ENCODE peak calls at places on chromosomes 11 and 22, in seven cellular contexts. D, V, C, I, E, O and N are unnamed samples.
A peak's percentile ranks its signal among the peaks of the same experiment; 100 is the strongest.

GRCh38 chr11:12220305-12220704 is 109.9 kb downstream of the MICAL2 start:
- DNase-seq in C (peak; percentile 82), E (no peak), I (no peak), V (no peak), O (no peak), D (peak; percentile 76), N (no peak)

GRCh38 chr11:123545726-123546125 is 108.7 kb downstream of the SCN3B start:
- DNase-seq in C (no peak), E (no peak), O (no peak), I (no peak), V (no peak), D (no peak), N (no peak)

GRCh38 chr11:15157181-15157580 is 42.5 kb downstream of the INSC start:
- DNase-seq in I (no peak), E (no peak), C (no peak), V (peak; percentile 79), D (no peak), O (no peak), N (no peak)

GRCh38 chr11:36412781-36413383 is 97.2 kb downstream of the TRAF6 start:
- DNase-seq in C (no peak), E (no peak), I (no peak), V (peak; percentile 26), D (no peak), O (no peak), N (no peak)

GRCh38 chr11:119091966-119092879 is 7.5 kb downstream of the HMBS start:
- DNase-seq in C (no peak), O (no peak), V (no peak), I (no peak), D (no peak), E (no peak), N (no peak)

GRCh38 chr11:1652778-1653540 is 23.4 kb downstream of the KRTAP5-5 start:
- DNase-seq in V (no peak), D (no peak), E (peak; percentile 72), C (peak; percentile 77), I (peak; percentile 82), O (peak; percentile 91), N (peak; percentile 87)

GRCh38 chr11:105109855-105110750 is 29.5 kb downstream of the CARD18 start:
- DNase-seq in E (no peak), V (no peak), D (no peak), C (peak; percentile 22), I (no peak), O (no peak), N (no peak)

GRCh38 chr11:76706667-76707066 is 36.1 kb upstream of the LRRC32 start:
- DNase-seq in V (no peak), O (no peak), E (no peak), C (no peak), I (no peak), D (no peak), N (no peak)

GRCh38 chr11:63369971-63370588 is 495 bp downstream of the SLC22A9 start:
- DNase-seq in I (no peak), V (no peak), D (no peak), C (no peak), E (no peak), O (no peak), N (no peak)

GRCh38 chr11:130513132-130513531 is 64.7 kb downstream of the ADAMTS15 start:
- DNase-seq in O (no peak), I (no peak), C (peak; percentile 75), V (no peak), D (peak; percentile 23), E (no peak), N (no peak)

GRCh38 chr11:77058900-77059299 is 7.9 kb upstream of the CAPN5 start:
- DNase-seq in I (no peak), E (no peak), C (no peak), V (no peak), O (no peak), D (no peak), N (no peak)

GRCh38 chr11:71372693-71373657 is 75.2 kb downstream of the DHCR7 start:
- DNase-seq in C (no peak), O (no peak), E (no peak), V (peak; percentile 2), D (no peak), I (no peak), N (peak; percentile 56)

GRCh38 chr11:82899191-82899820 is 924 bp downstream of the PRCP start:
- DNase-seq in I (peak; percentile 51), O (no peak), D (no peak), V (no peak), E (no peak), C (no peak), N (no peak)

GRCh38 chr11:121645596-121645995 is 192.8 kb upstream of the SORL1-AS1 start:
- DNase-seq in V (no peak), E (no peak), C (no peak), O (no peak), I (no peak), D (no peak), N (no peak)

GRCh38 chr11:65454696-65455456 is 32.3 kb downstream of the NEAT1 start:
- DNase-seq in E (peak; percentile 73), I (peak; percentile 92), V (no peak), O (no peak), D (peak; percentile 85), C (peak; percentile 90), N (peak; percentile 98)

GRCh38 chr11:60658409-60658808 is 41.0 kb upstream of the MS4A8 start:
- DNase-seq in V (no peak), C (no peak), D (no peak), E (no peak), O (no peak), I (no peak), N (no peak)

GRCh38 chr11:61477734-61478148 is 30.8 kb upstream of the LRRC10B start:
- DNase-seq in C (peak; percentile 57), D (no peak), V (no peak), I (peak; percentile 68), E (peak; percentile 41), O (peak; percentile 50), N (peak; percentile 64)

GRCh38 chr11:74577624-74578396 is 14.6 kb upstream of the POLD3 start:
- DNase-seq in D (no peak), C (no peak), O (no peak), E (no peak), I (no peak), V (no peak), N (no peak)

GRCh38 chr22:46598737-46599424 is 21.3 kb upstream of the GRAMD4 start:
- DNase-seq in D (no peak), I (no peak), E (no peak), O (no peak), C (no peak), V (no peak), N (no peak)

GRCh38 chr11:106176817-106177216 is 99.4 kb downstream of the AASDHPPT start:
- DNase-seq in D (no peak), E (no peak), O (no peak), V (no peak), C (no peak), I (no peak), N (no peak)

GRCh38 chr22:40348025-40348658 is 1.8 kb downstream of the ADSL start:
- DNase-seq in I (peak; percentile 61), C (peak; percentile 54), E (peak; percentile 70), V (no peak), D (peak; percentile 7), O (peak; percentile 13), N (peak; percentile 54)

GRCh38 chr11:12841946-12842630 is 167.0 kb upstream of the RASSF10 start:
- DNase-seq in E (no peak), V (no peak), O (peak; percentile 19), D (peak; percentile 30), I (no peak), C (no peak), N (peak; percentile 53)

GRCh38 chr11:65352783-65353182 is 1.8 kb upstream of the TIGD3 start:
- DNase-seq in C (no peak), E (no peak), O (no peak), V (no peak), I (no peak), D (no peak), N (no peak)

GRCh38 chr11:75388386-75389275 is 10.7 kb upstream of the RPS3 start:
- DNase-seq in I (peak; percentile 77), C (peak; percentile 73), D (peak; percentile 60), O (peak; percentile 57), E (peak; percentile 67), V (no peak), N (peak; percentile 87)

GRCh38 chr11:16790484-16791240 is 52.2 kb downstream of the C11orf58 start:
- DNase-seq in O (no peak), D (no peak), I (no peak), E (no peak), V (no peak), C (no peak), N (no peak)